ENCODE peak calls at places on chromosomes 6 and 20, in ten cellular contexts. One of them, this sample, is unnamed. For H3K9me3 and H3K4me1, the result is how much of the 10 kb centered on the place peaks cover.

GRCh38 chr6:142763205-142763604 is 181.8 kb downstream of the HIVEP2 start:
- DNase-seq in upper lobe of right lung: no peak
- DNase-seq in effector memory CD4-positive, alpha-beta T cell: no peak
- DNase-seq in small intestine: no peak
- DNase-seq in stomach: no peak
- DNase-seq in astrocyte: peak
- DNase-seq in CD8-positive, alpha-beta memory T cell: no peak
- DNase-seq in heart right ventricle: no peak
- DNase-seq in heart left ventricle: no peak
- DNase-seq in HCT116: no peak
- DNase-seq in this sample: no peak

GRCh38 chr6:19838442-19839236 is 1.5 kb downstream of the ID4 start:
- DNase-seq in upper lobe of right lung: peak
- DNase-seq in HCT116: peak
- DNase-seq in CD8-positive, alpha-beta memory T cell: no peak
- DNase-seq in heart right ventricle: no peak
- DNase-seq in stomach: peak
- DNase-seq in heart left ventricle: peak
- DNase-seq in effector memory CD4-positive, alpha-beta T cell: no peak
- DNase-seq in small intestine: peak
- DNase-seq in astrocyte: peak
- DNase-seq in this sample: peak

GRCh38 chr6:151038616-151039015 is 173.1 kb downstream of the MTHFD1L start:
- DNase-seq in stomach: no peak
- DNase-seq in CD8-positive, alpha-beta memory T cell: no peak
- DNase-seq in astrocyte: no peak
- DNase-seq in effector memory CD4-positive, alpha-beta T cell: no peak
- DNase-seq in heart right ventricle: no peak
- DNase-seq in upper lobe of right lung: no peak
- DNase-seq in HCT116: no peak
- DNase-seq in small intestine: no peak
- DNase-seq in heart left ventricle: no peak
- DNase-seq in this sample: no peak

GRCh38 chr6:11552390-11552789 is 14.8 kb downstream of the TMEM170B start:
- DNase-seq in upper lobe of right lung: no peak
- DNase-seq in heart left ventricle: no peak
- DNase-seq in HCT116: no peak
- DNase-seq in effector memory CD4-positive, alpha-beta T cell: no peak
- DNase-seq in heart right ventricle: no peak
- DNase-seq in CD8-positive, alpha-beta memory T cell: no peak
- DNase-seq in stomach: no peak
- DNase-seq in astrocyte: no peak
- DNase-seq in small intestine: no peak
- DNase-seq in this sample: no peak

GRCh38 chr6:53628354-53629119 is 37.0 kb downstream of the KLHL31 start:
- DNase-seq in upper lobe of right lung: no peak
- DNase-seq in heart left ventricle: no peak
- DNase-seq in astrocyte: peak
- DNase-seq in CD8-positive, alpha-beta memory T cell: no peak
- DNase-seq in small intestine: no peak
- DNase-seq in stomach: no peak
- DNase-seq in effector memory CD4-positive, alpha-beta T cell: no peak
- DNase-seq in heart right ventricle: no peak
- DNase-seq in HCT116: no peak
- DNase-seq in this sample: no peak

GRCh38 chr20:8932192-8933150 is 136.4 kb upstream of the PLCB4 start:
- DNase-seq in heart right ventricle: peak
- DNase-seq in heart left ventricle: no peak
- DNase-seq in upper lobe of right lung: no peak
- DNase-seq in stomach: no peak
- DNase-seq in effector memory CD4-positive, alpha-beta T cell: no peak
- DNase-seq in astrocyte: peak
- DNase-seq in CD8-positive, alpha-beta memory T cell: no peak
- DNase-seq in small intestine: no peak
- DNase-seq in HCT116: no peak
- DNase-seq in this sample: no peak

GRCh38 chr20:50624351-50625016 is 66.9 kb downstream of the RIPOR3 start:
- DNase-seq in heart right ventricle: no peak
- DNase-seq in CD8-positive, alpha-beta memory T cell: no peak
- DNase-seq in heart left ventricle: no peak
- DNase-seq in small intestine: peak
- DNase-seq in astrocyte: no peak
- DNase-seq in upper lobe of right lung: peak
- DNase-seq in HCT116: no peak
- DNase-seq in effector memory CD4-positive, alpha-beta T cell: no peak
- DNase-seq in stomach: peak
- DNase-seq in this sample: no peak

GRCh38 chr6:78031228-78031627 is 378.4 kb downstream of the MEI4 start:
- DNase-seq in upper lobe of right lung: no peak
- DNase-seq in heart left ventricle: no peak
- DNase-seq in HCT116: no peak
- DNase-seq in CD8-positive, alpha-beta memory T cell: no peak
- DNase-seq in effector memory CD4-positive, alpha-beta T cell: no peak
- DNase-seq in heart right ventricle: no peak
- DNase-seq in astrocyte: no peak
- DNase-seq in stomach: no peak
- DNase-seq in small intestine: no peak
- DNase-seq in this sample: no peak

GRCh38 chr6:109454483-109455160 is 950 bp downstream of the MICAL1 start:
- DNase-seq in effector memory CD4-positive, alpha-beta T cell: peak
- DNase-seq in heart right ventricle: peak
- DNase-seq in heart left ventricle: peak
- DNase-seq in small intestine: peak
- DNase-seq in stomach: peak
- DNase-seq in CD8-positive, alpha-beta memory T cell: peak
- DNase-seq in astrocyte: no peak
- DNase-seq in upper lobe of right lung: peak
- DNase-seq in HCT116: no peak
- DNase-seq in this sample: peak

GRCh38 chr6:131776986-131777385 is 30.8 kb upstream of the ENPP1 start:
- DNase-seq in stomach: no peak
- DNase-seq in upper lobe of right lung: no peak
- DNase-seq in heart right ventricle: no peak
- DNase-seq in effector memory CD4-positive, alpha-beta T cell: no peak
- DNase-seq in astrocyte: no peak
- DNase-seq in CD8-positive, alpha-beta memory T cell: no peak
- DNase-seq in heart left ventricle: no peak
- DNase-seq in small intestine: peak
- DNase-seq in HCT116: no peak
- DNase-seq in this sample: no peak

GRCh38 chr6:105798057-105798456 is 288.1 kb upstream of the PRDM1 start:
- DNase-seq in stomach: no peak
- DNase-seq in effector memory CD4-positive, alpha-beta T cell: no peak
- DNase-seq in CD8-positive, alpha-beta memory T cell: no peak
- DNase-seq in small intestine: no peak
- DNase-seq in upper lobe of right lung: no peak
- DNase-seq in heart right ventricle: no peak
- DNase-seq in heart left ventricle: no peak
- DNase-seq in HCT116: no peak
- DNase-seq in astrocyte: peak
- DNase-seq in this sample: peak

GRCh38 chr6:17475845-17476244 is 82.5 kb downstream of the CAP2 start:
- DNase-seq in upper lobe of right lung: no peak
- DNase-seq in astrocyte: no peak
- DNase-seq in effector memory CD4-positive, alpha-beta T cell: no peak
- DNase-seq in HCT116: no peak
- DNase-seq in small intestine: no peak
- DNase-seq in heart left ventricle: no peak
- DNase-seq in stomach: no peak
- DNase-seq in heart right ventricle: no peak
- DNase-seq in CD8-positive, alpha-beta memory T cell: no peak
- DNase-seq in this sample: no peak

GRCh38 chr6:12613819-12614218 is 102.7 kb upstream of the PHACTR1 start:
- DNase-seq in CD8-positive, alpha-beta memory T cell: no peak
- DNase-seq in effector memory CD4-positive, alpha-beta T cell: no peak
- DNase-seq in HCT116: no peak
- DNase-seq in heart right ventricle: no peak
- DNase-seq in astrocyte: no peak
- DNase-seq in upper lobe of right lung: no peak
- DNase-seq in heart left ventricle: no peak
- DNase-seq in small intestine: no peak
- DNase-seq in stomach: no peak
- DNase-seq in this sample: no peak

GRCh38 chr6:109096198-109096597 is 891 bp downstream of the CEP57L1 start:
- DNase-seq in astrocyte: no peak
- DNase-seq in heart right ventricle: no peak
- DNase-seq in effector memory CD4-positive, alpha-beta T cell: no peak
- DNase-seq in HCT116: no peak
- DNase-seq in upper lobe of right lung: no peak
- DNase-seq in stomach: no peak
- DNase-seq in small intestine: no peak
- DNase-seq in heart left ventricle: no peak
- DNase-seq in CD8-positive, alpha-beta memory T cell: no peak
- DNase-seq in this sample: no peak

GRCh38 chr20:33130553-33130952 is 37.4 kb upstream of the BPIFA2 start:
- DNase-seq in effector memory CD4-positive, alpha-beta T cell: no peak
- DNase-seq in HCT116: no peak
- DNase-seq in stomach: peak
- DNase-seq in upper lobe of right lung: no peak
- DNase-seq in heart left ventricle: no peak
- DNase-seq in astrocyte: peak
- DNase-seq in CD8-positive, alpha-beta memory T cell: no peak
- DNase-seq in heart right ventricle: no peak
- DNase-seq in small intestine: no peak
- DNase-seq in this sample: no peak

GRCh38 chr6:106800379-106800778 is 171.0 kb downstream of the QRSL1 start:
- DNase-seq in stomach: no peak
- DNase-seq in upper lobe of right lung: no peak
- DNase-seq in heart right ventricle: no peak
- DNase-seq in HCT116: no peak
- DNase-seq in CD8-positive, alpha-beta memory T cell: no peak
- DNase-seq in effector memory CD4-positive, alpha-beta T cell: no peak
- DNase-seq in heart left ventricle: no peak
- DNase-seq in astrocyte: no peak
- DNase-seq in small intestine: no peak
- DNase-seq in this sample: no peak

GRCh38 chr6:158006821-158007570 is 25.3 kb downstream of the SYNJ2 start:
- DNase-seq in heart right ventricle: no peak
- DNase-seq in effector memory CD4-positive, alpha-beta T cell: no peak
- DNase-seq in small intestine: no peak
- DNase-seq in CD8-positive, alpha-beta memory T cell: no peak
- DNase-seq in heart left ventricle: no peak
- DNase-seq in astrocyte: no peak
- DNase-seq in upper lobe of right lung: no peak
- DNase-seq in HCT116: no peak
- DNase-seq in stomach: no peak
- DNase-seq in this sample: no peak

GRCh38 chr20:43983359-43983758 is 68.7 kb downstream of the TOX2 start:
- DNase-seq in heart left ventricle: peak
- DNase-seq in heart right ventricle: no peak
- DNase-seq in stomach: no peak
- DNase-seq in HCT116: no peak
- DNase-seq in effector memory CD4-positive, alpha-beta T cell: no peak
- DNase-seq in upper lobe of right lung: no peak
- DNase-seq in astrocyte: no peak
- DNase-seq in small intestine: peak
- DNase-seq in CD8-positive, alpha-beta memory T cell: no peak
- DNase-seq in this sample: no peak

DNA sequence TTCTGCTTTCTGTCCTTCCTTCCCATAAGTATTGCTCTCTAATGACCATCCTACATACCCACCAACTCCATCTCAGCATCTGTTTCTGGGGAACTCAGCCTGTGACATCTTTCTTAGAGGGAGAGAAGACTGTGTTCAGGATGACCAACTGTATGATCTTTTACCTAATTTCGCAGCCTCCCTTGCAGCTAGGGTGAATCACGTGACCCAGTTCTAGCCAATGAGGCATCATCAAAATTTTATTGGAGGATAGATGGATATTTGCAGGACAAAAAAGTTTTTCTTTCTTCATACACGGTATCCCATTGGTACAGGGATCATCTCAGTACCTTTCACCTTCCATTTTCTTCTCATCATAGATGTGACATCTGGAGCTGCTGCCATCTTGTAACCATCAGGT is 14.4 kb upstream of the MC3R start:
- DNase-seq in heart right ventricle: no peak
- DNase-seq in small intestine: no peak
- DNase-seq in effector memory CD4-positive, alpha-beta T cell: no peak
- DNase-seq in HCT116: no peak
- DNase-seq in heart left ventricle: no peak
- DNase-seq in astrocyte: no peak
- DNase-seq in upper lobe of right lung: no peak
- DNase-seq in stomach: no peak
- DNase-seq in CD8-positive, alpha-beta memory T cell: no peak
- DNase-seq in this sample: no peak
- H3K9me3 ChIP-seq in heart right ventricle: under half
- H3K9me3 ChIP-seq in small intestine: under half
- H3K9me3 ChIP-seq in effector memory CD4-positive, alpha-beta T cell: under half
- H3K9me3 ChIP-seq in HCT116: under half
- H3K9me3 ChIP-seq in heart left ventricle: under half
- H3K9me3 ChIP-seq in astrocyte: under half
- H3K9me3 ChIP-seq in upper lobe of right lung: under half
- H3K9me3 ChIP-seq in stomach: under half
- H3K9me3 ChIP-seq in CD8-positive, alpha-beta memory T cell: under half
- H3K9me3 ChIP-seq in this sample: under half

GRCh38 chr20:45251884-45252571 is 2.3 kb downstream of the SLPI start:
- DNase-seq in CD8-positive, alpha-beta memory T cell: no peak
- DNase-seq in effector memory CD4-positive, alpha-beta T cell: no peak
- DNase-seq in small intestine: no peak
- DNase-seq in astrocyte: no peak
- DNase-seq in upper lobe of right lung: no peak
- DNase-seq in heart right ventricle: no peak
- DNase-seq in stomach: no peak
- DNase-seq in heart left ventricle: no peak
- DNase-seq in HCT116: no peak
- DNase-seq in this sample: no peak
- H3K4me1 ChIP-seq in CD8-positive, alpha-beta memory T cell: under half
- H3K4me1 ChIP-seq in effector memory CD4-positive, alpha-beta T cell: under half
- H3K4me1 ChIP-seq in small intestine: under half
- H3K4me1 ChIP-seq in astrocyte: under half
- H3K4me1 ChIP-seq in upper lobe of right lung: under half
- H3K4me1 ChIP-seq in heart right ventricle: under half
- H3K4me1 ChIP-seq in stomach: under half
- H3K4me1 ChIP-seq in heart left ventricle: under half
- H3K4me1 ChIP-seq in HCT116: under half
- H3K4me1 ChIP-seq in this sample: under half

DNA sequence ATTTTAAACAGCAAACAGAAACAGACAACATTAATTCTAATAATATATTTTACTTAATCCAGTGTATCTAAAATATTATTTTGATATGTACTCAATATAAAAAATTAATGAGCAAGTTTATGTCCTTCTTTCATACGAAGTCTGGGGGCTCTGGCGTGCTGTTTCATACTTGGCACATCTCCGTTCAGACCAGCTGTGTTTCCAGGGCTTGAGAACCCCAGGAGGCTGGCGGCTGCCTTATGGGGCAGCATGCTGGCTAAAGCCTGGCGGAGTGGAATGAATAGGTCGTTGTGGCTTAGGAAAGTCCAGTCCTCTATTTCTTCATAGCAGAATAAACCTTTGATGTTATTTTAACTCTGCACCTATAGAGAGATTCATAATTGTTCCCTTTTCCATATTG is 43.3 kb downstream of the DUSP22 start:
- DNase-seq in effector memory CD4-positive, alpha-beta T cell: no peak
- DNase-seq in astrocyte: no peak
- DNase-seq in heart right ventricle: no peak
- DNase-seq in HCT116: no peak
- DNase-seq in CD8-positive, alpha-beta memory T cell: no peak
- DNase-seq in small intestine: no peak
- DNase-seq in stomach: no peak
- DNase-seq in upper lobe of right lung: no peak
- DNase-seq in heart left ventricle: no peak
- DNase-seq in this sample: peak
- H3K9me3 ChIP-seq in effector memory CD4-positive, alpha-beta T cell: under half
- H3K9me3 ChIP-seq in astrocyte: under half
- H3K9me3 ChIP-seq in heart right ventricle: under half
- H3K9me3 ChIP-seq in HCT116: under half
- H3K9me3 ChIP-seq in CD8-positive, alpha-beta memory T cell: under half
- H3K9me3 ChIP-seq in small intestine: under half
- H3K9me3 ChIP-seq in stomach: under half
- H3K9me3 ChIP-seq in upper lobe of right lung: under half
- H3K9me3 ChIP-seq in heart left ventricle: under half
- H3K9me3 ChIP-seq in this sample: under half

GRCh38 chr6:22952076-22952475 is 382.7 kb downstream of the HDGFL1 start:
- DNase-seq in stomach: no peak
- DNase-seq in HCT116: no peak
- DNase-seq in upper lobe of right lung: no peak
- DNase-seq in heart left ventricle: no peak
- DNase-seq in CD8-positive, alpha-beta memory T cell: no peak
- DNase-seq in astrocyte: no peak
- DNase-seq in small intestine: no peak
- DNase-seq in heart right ventricle: no peak
- DNase-seq in effector memory CD4-positive, alpha-beta T cell: no peak
- DNase-seq in this sample: no peak
- H3K4me1 ChIP-seq in stomach: under half
- H3K4me1 ChIP-seq in HCT116: under half
- H3K4me1 ChIP-seq in upper lobe of right lung: under half
- H3K4me1 ChIP-seq in heart left ventricle: under half
- H3K4me1 ChIP-seq in CD8-positive, alpha-beta memory T cell: under half
- H3K4me1 ChIP-seq in astrocyte: under half
- H3K4me1 ChIP-seq in small intestine: under half
- H3K4me1 ChIP-seq in heart right ventricle: under half
- H3K4me1 ChIP-seq in effector memory CD4-positive, alpha-beta T cell: under half
- H3K4me1 ChIP-seq in this sample: under half